ENCODE peak calls at places on chromosomes 1 and 21, in four cellular contexts. K, L, R and Y are unnamed samples.

GRCh38 chr1:150973826-150974579 is 632 bp downstream of the CERS2 start:
- ATAC-seq in L (peak; percentile 5), K (peak; percentile 16), R (no peak), Y (peak; percentile 34)

GRCh38 chr1:98919211-98919610 is 85.5 kb downstream of the PLPPR5 start:
- ATAC-seq in R (no peak), L (no peak), K (no peak), Y (no peak)

GRCh38 chr1:175172503-175172902 is 20.1 kb downstream of the KIAA0040 start:
- ATAC-seq in R (no peak), L (no peak), K (no peak), Y (no peak)

GRCh38 chr1:231216515-231216914 is 24.5 kb upstream of the GNPAT start:
- ATAC-seq in R (no peak), K (no peak), L (peak; percentile 48), Y (no peak)

GRCh38 chr1:220803401-220804201 is 16.9 kb downstream of the MTARC1 start:
- ATAC-seq in K (peak; percentile 51), L (peak; percentile 92), R (peak; percentile 71), Y (peak; percentile 59)

GRCh38 chr21:21200103-21200938 is 202.1 kb downstream of the NCAM2 start:
- ATAC-seq in L (no peak), K (peak; percentile 96), R (peak; percentile 71), Y (peak; percentile 88)

GRCh38 chr1:96090134-96090533 is 631.5 kb upstream of the PTBP2 start:
- ATAC-seq in L (no peak), R (peak; percentile 54), K (no peak), Y (no peak)

GRCh38 chr1:107171378-107171777 is 30.5 kb downstream of the NTNG1 start:
- ATAC-seq in L (no peak), R (no peak), K (no peak), Y (no peak)

GRCh38 chr1:24555591-24556413 is at the start of gene NCMAP:
- ATAC-seq in K (peak; percentile 61), L (no peak), R (peak; percentile 81), Y (no peak)

GRCh38 chr21:19343711-19344110 is 940.1 kb upstream of the TMPRSS15 start:
- ATAC-seq in L (no peak), K (no peak), R (no peak), Y (no peak)

GRCh38 chr1:83716641-83717040 is 282.3 kb downstream of the TTLL7 start:
- ATAC-seq in L (no peak), R (no peak), K (no peak), Y (no peak)

GRCh38 chr1:184636156-184636448 is 118.6 kb downstream of the EDEM3 start:
- ATAC-seq in L (no peak), R (no peak), K (no peak), Y (peak; percentile 14)

GRCh38 chr1:29416825-29417557 is 180.7 kb downstream of the PTPRU start:
- ATAC-seq in R (no peak), L (no peak), K (peak; percentile 92), Y (peak; percentile 78)

GRCh38 chr1:29417558-29417858 is 181.2 kb downstream of the PTPRU start:
- ATAC-seq in L (no peak), R (no peak), K (no peak), Y (no peak)

GRCh38 chr1:29415156-29415830 is 179.0 kb downstream of the PTPRU start:
- ATAC-seq in R (no peak), K (no peak), L (peak; percentile 76), Y (no peak)

GRCh38 chr1:29415861-29416260 is 179.5 kb downstream of the PTPRU start:
- ATAC-seq in K (no peak), R (no peak), L (no peak), Y (no peak)

GRCh38 chr1:29416267-29416666 is 179.9 kb downstream of the PTPRU start:
- ATAC-seq in K (peak; percentile 8), L (peak; percentile 76), R (no peak), Y (no peak)
- H3K27ac ChIP-seq in K (no peak overlapping the region), L (no peak overlapping the region), R (no peak overlapping the region), Y (no peak overlapping the region)

GRCh38 chr1:165239873-165240272 is 116.6 kb downstream of the LMX1A start:
- ATAC-seq in R (no peak), L (no peak), K (peak; percentile 51), Y (no peak)

GRCh38 chr1:165240486-165240885 is 116.0 kb downstream of the LMX1A start:
- ATAC-seq in K (peak; percentile 56), R (no peak), L (no peak), Y (no peak)

GRCh38 chr1:165234149-165234548 is 122.4 kb downstream of the LMX1A start:
- ATAC-seq in K (no peak), R (peak; percentile 82), L (no peak), Y (no peak)

GRCh38 chr1:165235158-165235776 is 121.2 kb downstream of the LMX1A start:
- ATAC-seq in R (peak; percentile 82), K (peak; percentile 71), L (peak; percentile 35), Y (peak; percentile 60)

DNA sequence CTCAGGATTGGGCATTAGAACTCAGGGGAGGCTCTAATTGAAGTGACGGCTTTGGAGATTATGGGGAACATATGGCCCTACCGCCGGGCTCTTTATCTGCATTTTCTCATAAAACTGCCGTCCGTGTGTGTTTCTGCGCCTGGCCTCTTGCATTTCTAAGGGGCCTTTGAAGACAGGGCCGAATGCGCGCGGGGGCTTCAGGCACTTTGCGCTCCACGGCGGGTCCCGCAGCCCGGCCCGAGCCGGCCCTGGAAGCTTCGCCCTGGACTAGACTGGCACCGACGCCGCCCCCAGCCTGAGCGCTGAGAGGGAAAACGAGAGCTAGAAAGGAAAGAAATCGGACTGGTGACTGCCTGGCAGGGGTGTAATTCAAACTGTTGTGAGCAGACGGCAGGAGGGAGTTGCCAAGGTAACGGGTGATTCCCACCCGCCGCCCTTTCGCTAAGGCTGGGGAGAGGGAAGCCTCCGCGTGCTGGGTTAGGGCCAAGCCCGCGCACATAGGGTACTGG is 120.7 kb downstream of the LMX1A start:
- ATAC-seq in R (peak; percentile 68), K (no peak), L (peak; percentile 31), Y (no peak)
- H3K4me3 ChIP-seq in R (peak overlapping the region; percentile 66), K (peak overlapping the region; percentile 26), L (peak overlapping the region; percentile 26), Y (no peak overlapping the region)

GRCh38 chr1:40075251-40075650 is 21.8 kb downstream of the PPT1 start:
- ATAC-seq in L (no peak), K (no peak), R (no peak), Y (no peak)

GRCh38 chr1:40072142-40072541 is 24.9 kb downstream of the PPT1 start:
- ATAC-seq in L (no peak), R (no peak), K (no peak), Y (no peak)

GRCh38 chr1:40078512-40079333 is 18.3 kb downstream of the PPT1 start:
- ATAC-seq in L (peak; percentile 88), K (peak; percentile 60), R (peak; percentile 86), Y (no peak)

GRCh38 chr1:40076895-40077312 is 20.1 kb downstream of the PPT1 start:
- ATAC-seq in L (no peak), K (peak; percentile 47), R (no peak), Y (peak; percentile 88)

GRCh38 chr1:40073062-40073461 is 24.0 kb downstream of the PPT1 start:
- ATAC-seq in K (no peak), L (no peak), R (no peak), Y (no peak)
- TF ChIP-seq POLR2A in K (no peak), L (no peak), R (no peak), Y (no peak)

GRCh38 chr21:37073417-37074194 is 552 bp downstream of the TTC3 start:
- ATAC-seq in K (peak; percentile 32), L (peak; percentile 37), R (peak; percentile 43), Y (peak; percentile 39)
- H3K27ac ChIP-seq in K (peak overlapping the region; percentile 99), L (peak overlapping the region; percentile 95), R (peak overlapping the region; percentile 96), Y (peak overlapping the region; percentile 99)

GRCh38 chr1:198925575-198925974 is 286.7 kb downstream of the PTPRC start:
- ATAC-seq in R (no peak), L (no peak), K (no peak), Y (no peak)

GRCh38 chr1:198927129-198927528 is 288.3 kb downstream of the PTPRC start:
- ATAC-seq in K (no peak), R (no peak), L (no peak), Y (no peak)

GRCh38 chr1:198919667-198920398 is 281.0 kb downstream of the PTPRC start:
- ATAC-seq in K (no peak), L (no peak), R (no peak), Y (no peak)

GRCh38 chr1:198922638-198923430 is 284.0 kb downstream of the PTPRC start:
- ATAC-seq in L (no peak), R (no peak), K (no peak), Y (no peak)

GRCh38 chr1:198923940-198924339 is 285.1 kb downstream of the PTPRC start:
- ATAC-seq in L (no peak), K (no peak), R (no peak), Y (no peak)
- H3K4me3 ChIP-seq in L (no peak overlapping the region), K (no peak overlapping the region), R (no peak overlapping the region), Y (no peak overlapping the region)

GRCh38 chr1:100038401-100039306 is 68.9 kb downstream of the SLC35A3 start:
- ATAC-seq in K (peak; percentile 65), R (peak; percentile 65), L (peak; percentile 69), Y (peak; percentile 68)
- TF ChIP-seq POLR2A in K (no peak), R (peak; percentile 9), L (no peak), Y (peak; percentile 43)

DNA sequence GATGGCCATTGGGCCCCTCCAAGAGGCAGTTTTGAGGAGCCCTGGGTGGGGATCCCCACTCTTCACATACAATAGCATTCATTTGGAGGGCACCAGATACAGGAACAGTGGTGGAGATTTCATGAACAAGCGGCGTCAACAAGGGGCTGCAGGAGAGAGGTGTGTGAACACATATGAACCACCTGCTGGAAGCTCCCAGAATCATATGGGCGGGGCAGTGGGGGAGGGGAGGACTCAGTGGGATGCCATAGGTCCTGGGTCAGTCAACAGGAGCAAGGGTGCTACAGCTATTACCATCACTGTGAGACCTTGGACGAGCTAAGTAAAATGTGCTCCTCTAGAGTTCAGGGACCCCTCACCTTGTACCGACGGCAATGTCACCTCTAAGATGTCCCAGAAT is 100.4 kb upstream of the IRF2BP2 start:
- ATAC-seq in R (no peak), L (no peak), K (no peak), Y (no peak)
- H3K27ac ChIP-seq in R (no peak overlapping the region), L (peak overlapping the region; percentile 55), K (no peak overlapping the region), Y (no peak overlapping the region)

GRCh38 chr1:234118911-234119310 is 214.4 kb downstream of the SLC35F3 start:
- ATAC-seq in R (no peak), L (no peak), K (no peak), Y (no peak)

GRCh38 chr1:234125714-234126113 is 221.2 kb downstream of the SLC35F3 start:
- ATAC-seq in L (peak; percentile 29), K (no peak), R (no peak), Y (no peak)

GRCh38 chr1:234123867-234124266 is 219.4 kb downstream of the SLC35F3 start:
- ATAC-seq in R (no peak), K (no peak), L (no peak), Y (no peak)

GRCh38 chr1:234125283-234125682 is 220.8 kb downstream of the SLC35F3 start:
- ATAC-seq in L (peak; percentile 94), K (no peak), R (peak; percentile 20), Y (no peak)

DNA sequence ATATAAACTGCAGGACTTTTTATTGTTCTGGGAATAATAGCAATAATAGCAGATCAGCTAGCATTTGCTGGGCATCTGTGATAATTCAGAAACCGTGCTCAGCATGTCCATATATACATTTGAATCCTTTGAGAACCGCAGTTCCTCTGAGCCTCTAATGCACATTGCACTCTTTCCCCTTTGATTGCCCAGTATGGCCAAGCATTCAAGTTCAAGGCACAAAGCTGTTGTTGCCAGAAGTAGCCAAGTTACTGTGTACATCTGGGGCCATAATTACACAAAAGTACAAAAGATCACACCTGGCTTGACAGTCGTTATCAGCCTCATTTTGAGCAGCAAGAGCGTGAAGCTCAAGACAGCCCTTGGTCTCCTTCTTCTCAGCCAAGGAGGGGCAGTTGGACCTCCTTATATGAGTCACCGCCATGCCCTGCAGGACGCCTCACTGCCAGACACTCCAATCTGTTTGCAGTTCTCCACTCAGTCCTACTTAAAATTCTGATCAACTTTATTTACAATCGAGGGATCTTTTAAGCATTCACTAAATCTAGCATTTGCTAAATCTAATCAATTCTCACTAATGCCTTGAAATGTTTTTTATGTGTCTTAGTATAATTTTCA is 216.0 kb downstream of the SLC35F3 start:
- ATAC-seq in K (no peak), R (no peak), L (peak; percentile 74), Y (no peak)
- H3K4me3 ChIP-seq in K (no peak overlapping the region), R (no peak overlapping the region), L (no peak overlapping the region), Y (no peak overlapping the region)